ENCODE peak calls at places on chromosome 16, in eight cellular contexts. Q is uterus; Z is naive thymus-derived CD8-positive, alpha-beta T cell; B is GM23338; O is Calu3; C is epithelial cell of esophagus; A is H7; W is effector memory CD8-positive, alpha-beta T cell. V is an unnamed sample.
A peak's percentile ranks its signal among the peaks of the same experiment; 100 is the strongest.

GRCh38 chr16:74775255-74775654 is 635 bp upstream of the FA2H start:
- DNase-seq in O (no peak), C (no peak), Z (no peak), B (no peak), Q (no peak), A (no peak), W (no peak), V (no peak)

GRCh38 chr16:48385272-48385953 is at the start of gene SIAH1:
- DNase-seq in Z (peak; percentile 90), C (peak; percentile 82), A (peak; percentile 97), Q (peak; percentile 89), W (peak; percentile 86), B (peak; percentile 89), O (peak; percentile 95), V (peak; percentile 79)

GRCh38 chr16:85113913-85114312 is 1.6 kb upstream of the CIBAR2 start:
- DNase-seq in C (no peak), Z (no peak), Q (no peak), A (no peak), W (no peak), O (no peak), B (no peak), V (no peak)

GRCh38 chr16:27242868-27243590 is 25.5 kb downstream of the NSMCE1 start:
- DNase-seq in Q (peak; percentile 42), O (no peak), A (peak; percentile 61), B (peak; percentile 33), W (no peak), Z (peak; percentile 38), C (no peak), V (no peak)

GRCh38 chr16:73912850-73913249 is 383.8 kb upstream of the PSMD7 start:
- DNase-seq in C (no peak), Q (no peak), A (no peak), O (no peak), Z (no peak), W (no peak), B (no peak), V (no peak)

GRCh38 chr16:50442221-50442620 is 73.4 kb upstream of the BRD7 start:
- DNase-seq in W (no peak), Q (no peak), Z (no peak), O (no peak), A (no peak), B (no peak), C (no peak), V (no peak)

GRCh38 chr16:48231675-48232214 is 12.4 kb upstream of the LONP2 start:
- DNase-seq in W (no peak), Q (peak; percentile 16), C (peak; percentile 53), O (peak; percentile 57), A (peak; percentile 74), Z (peak; percentile 39), B (peak; percentile 78), V (peak; percentile 20)

GRCh38 chr16:22123759-22124490 is 31.6 kb downstream of the VWA3A start:
- DNase-seq in Z (no peak), W (no peak), A (peak; percentile 71), B (peak; percentile 30), O (no peak), Q (no peak), C (no peak), V (no peak)

GRCh38 chr16:88004391-88004790 is 53.2 kb downstream of the BANP start:
- DNase-seq in O (no peak), A (peak; percentile 32), W (no peak), C (no peak), Q (no peak), Z (no peak), B (no peak), V (no peak)

GRCh38 chr16:27481282-27481934 is 68.3 kb downstream of the GTF3C1 start:
- DNase-seq in Z (no peak), Q (no peak), W (no peak), A (no peak), C (no peak), O (no peak), B (no peak), V (no peak)

GRCh38 chr16:10597184-10597583 is 16.8 kb upstream of the EMP2 start:
- DNase-seq in C (no peak), W (no peak), Z (no peak), O (no peak), B (no peak), Q (no peak), A (no peak), V (no peak)

GRCh38 chr16:67551972-67552371 is 10.4 kb upstream of the CTCF start:
- DNase-seq in Q (no peak), A (no peak), C (no peak), O (no peak), W (no peak), Z (no peak), B (no peak), V (no peak)